ENCODE peak calls at places on chromosomes 7 and 10, in five cellular contexts. Y is fibroblast of villous mesenchyme, O is fibroblast of lung, I is PC-3, M is A549. U is an unnamed sample.

GRCh38 chr10:69065406-69066361 is 22.2 kb upstream of the SRGN start:
- DNase-seq in M (peak; percentile 14), Y (peak; percentile 73), I (peak; percentile 59), O (peak; percentile 60), U (no peak)

GRCh38 chr10:90417466-90418210 is 440.2 kb downstream of the HTR7 start:
- DNase-seq in O (no peak), Y (no peak), M (no peak), I (peak; percentile 66), U (no peak)

GRCh38 chr7:27099224-27099838 is 3.2 kb downstream of the HOXA2 start:
- DNase-seq in I (no peak), O (peak; percentile 79), M (no peak), Y (no peak), U (no peak)

GRCh38 chr10:70232155-70232858 is 922 bp downstream of the PPA1 start:
- DNase-seq in I (peak; percentile 93), Y (peak; percentile 74), O (peak; percentile 58), M (peak; percentile 43), U (peak; percentile 53)

GRCh38 chr10:69428138-69428537 is 11.4 kb upstream of the TACR2 start:
- DNase-seq in M (no peak), O (no peak), Y (no peak), I (no peak), U (no peak)

GRCh38 chr7:143846692-143847091 is 55.3 kb downstream of the TCAF1 start:
- DNase-seq in M (no peak), O (no peak), Y (no peak), I (no peak), U (no peak)

GRCh38 chr10:111118758-111119157 is 41.9 kb downstream of the ADRA2A start:
- DNase-seq in M (no peak), I (no peak), Y (no peak), O (no peak), U (no peak)

GRCh38 chr10:8581521-8582225 is 527.2 kb downstream of the GATA3 start:
- DNase-seq in I (peak; percentile 57), O (no peak), Y (no peak), M (no peak), U (no peak)

GRCh38 chr10:13773496-13774170 is 186.9 kb downstream of the PRPF18 start:
- DNase-seq in I (peak; percentile 41), O (no peak), Y (no peak), M (no peak), U (no peak)

GRCh38 chr7:1043552-1044188 is 676 bp upstream of the GPR146 start:
- DNase-seq in M (no peak), I (peak; percentile 4), Y (no peak), O (no peak), U (peak; percentile 30)

GRCh38 chr7:132655071-132655761 is 78.9 kb upstream of the PLXNA4 start:
- DNase-seq in I (no peak), M (no peak), Y (no peak), O (peak; percentile 5), U (no peak)

GRCh38 chr10:33162248-33162575 is 172.3 kb downstream of the NRP1 start:
- DNase-seq in I (no peak), O (no peak), M (no peak), Y (no peak), U (no peak)

GRCh38 chr7:13117103-13117502 is 429.7 kb downstream of the ARL4A start:
- DNase-seq in Y (no peak), M (peak; percentile 29), I (peak; percentile 57), O (peak; percentile 61), U (no peak)

GRCh38 chr7:115097175-115097671 is 175.3 kb downstream of the MDFIC start:
- DNase-seq in O (peak; percentile 82), M (no peak), Y (peak; percentile 86), I (peak; percentile 79), U (peak; percentile 75)

GRCh38 chr7:17599733-17600685 is 301.6 kb downstream of the AHR start:
- DNase-seq in Y (peak; percentile 93), M (peak; percentile 84), O (peak; percentile 90), I (peak; percentile 95), U (no peak)

GRCh38 chr7:25727446-25727845 is 424.6 kb upstream of the NFE2L3 start:
- DNase-seq in I (no peak), M (no peak), O (no peak), Y (no peak), U (no peak)

GRCh38 chr7:74356589-74357315 is 67.5 kb downstream of the CLIP2 start:
- DNase-seq in M (no peak), Y (no peak), O (no peak), I (peak; percentile 11), U (no peak)

GRCh38 chr10:54843085-54843646 is 42.1 kb upstream of the PCDH15 start:
- DNase-seq in I (no peak), Y (no peak), O (no peak), M (no peak), U (no peak)

GRCh38 chr10:100713859-100714565 is 31.4 kb upstream of the PAX2 start:
- DNase-seq in O (no peak), Y (no peak), I (no peak), M (no peak), U (no peak)

GRCh38 chr10:82020999-82021398 is 146.0 kb downstream of the NRG3 start:
- DNase-seq in I (no peak), M (no peak), Y (no peak), O (no peak), U (no peak)

GRCh38 chr7:70734436-70734835 is 397.5 kb upstream of the GALNT17 start:
- DNase-seq in O (no peak), Y (no peak), M (no peak), I (no peak), U (no peak)

GRCh38 chr7:100374601-100375000 is 1.3 kb downstream of the PILRA start:
- DNase-seq in M (no peak), Y (no peak), O (no peak), I (no peak), U (no peak)
- H3K4me3 ChIP-seq in M (no peak overlapping the region), Y (no peak overlapping the region), O (no peak overlapping the region), I (no peak overlapping the region), U (no peak overlapping the region)

DNA sequence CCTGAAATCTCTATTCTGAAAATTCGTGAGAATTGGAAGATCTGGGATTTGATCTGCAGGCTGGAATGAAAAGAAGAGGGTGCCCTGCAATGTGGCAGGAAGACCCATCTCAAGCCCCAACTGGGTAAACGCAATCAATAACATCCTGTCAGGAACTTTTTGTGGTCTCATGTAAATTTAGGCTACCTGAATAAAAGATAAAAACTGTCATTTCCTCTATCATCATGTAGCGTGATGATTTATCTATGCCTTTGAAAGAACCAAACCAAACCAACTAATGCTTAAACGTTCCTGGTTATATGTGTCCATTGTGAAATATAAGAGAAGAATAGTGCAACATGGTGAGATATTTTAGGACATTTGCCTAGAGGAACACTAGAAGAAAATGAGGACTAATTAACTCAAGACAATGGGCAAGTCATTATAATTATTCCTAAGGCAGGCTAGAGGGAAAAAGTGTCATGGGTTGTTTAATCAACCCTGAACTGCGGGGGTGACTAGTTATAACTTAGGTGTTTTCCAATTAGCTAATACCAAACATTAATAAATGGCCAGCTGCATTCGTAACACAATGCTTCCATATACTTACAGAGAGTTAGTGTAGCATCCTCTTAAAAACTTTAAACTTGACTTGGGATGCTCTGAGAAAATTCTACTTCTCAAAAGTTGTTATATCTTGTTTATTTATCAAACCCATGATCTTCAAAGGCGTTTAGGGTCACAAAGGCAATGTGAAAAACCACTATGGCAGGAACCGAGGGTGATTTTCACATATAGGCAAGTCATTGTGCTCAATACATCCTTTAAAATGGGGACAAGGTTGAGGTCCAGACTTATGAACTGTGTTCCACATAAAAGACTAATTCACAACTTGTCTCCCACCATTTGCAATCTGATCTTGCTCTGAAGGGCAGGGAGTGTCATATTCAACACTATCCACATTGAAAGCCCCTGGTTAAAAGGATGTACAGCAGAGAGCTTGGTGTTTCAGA is 48.6 kb upstream of the ADO start:
- DNase-seq in O (no peak), I (no peak), Y (no peak), M (no peak), U (no peak)
- H3K4me3 ChIP-seq in O (no peak overlapping the region), I (no peak overlapping the region), Y (no peak overlapping the region), M (no peak overlapping the region), U (no peak overlapping the region)

GRCh38 chr10:60372436-60372835 is 17.2 kb downstream of the ANK3 start:
- DNase-seq in O (no peak), I (no peak), Y (no peak), M (no peak), U (no peak)
- H3K4me3 ChIP-seq in O (no peak overlapping the region), I (no peak overlapping the region), Y (no peak overlapping the region), M (no peak overlapping the region), U (no peak overlapping the region)

GRCh38 chr7:72490301-72490700 is 78.2 kb upstream of the CALN1 start:
- DNase-seq in O (no peak), I (no peak), M (no peak), Y (no peak), U (no peak)

GRCh38 chr7:72493850-72494661 is 81.9 kb upstream of the CALN1 start:
- DNase-seq in M (peak; percentile 65), O (peak; percentile 34), Y (peak; percentile 33), I (peak; percentile 76), U (peak; percentile 24)

GRCh38 chr7:72492446-72492845 is 80.3 kb upstream of the CALN1 start:
- DNase-seq in Y (no peak), O (no peak), I (no peak), M (no peak), U (no peak)

GRCh38 chr7:72494807-72495206 is 82.7 kb upstream of the CALN1 start:
- DNase-seq in Y (no peak), M (no peak), O (no peak), I (no peak), U (no peak)
- H3K4me3 ChIP-seq in Y (no peak overlapping the region), M (no peak overlapping the region), O (no peak overlapping the region), I (no peak overlapping the region), U (no peak overlapping the region)

GRCh38 chr10:118017071-118017740 is 29.5 kb downstream of the RAB11FIP2 start:
- DNase-seq in O (no peak), Y (no peak), M (no peak), I (no peak), U (no peak)

GRCh38 chr10:118013078-118013568 is 33.6 kb downstream of the RAB11FIP2 start:
- DNase-seq in I (no peak), O (no peak), Y (no peak), M (no peak), U (no peak)

GRCh38 chr10:118020365-118020764 is 26.4 kb downstream of the RAB11FIP2 start:
- DNase-seq in I (no peak), O (no peak), Y (no peak), M (no peak), U (no peak)

GRCh38 chr10:118017850-118018249 is 28.9 kb downstream of the RAB11FIP2 start:
- DNase-seq in O (no peak), I (no peak), Y (no peak), M (no peak), U (no peak)
- H3K4me3 ChIP-seq in O (no peak overlapping the region), I (no peak overlapping the region), Y (no peak overlapping the region), M (no peak overlapping the region), U (no peak overlapping the region)

GRCh38 chr10:6401066-6401465 is 179.0 kb downstream of the PRKCQ start:
- DNase-seq in I (no peak), M (no peak), O (no peak), Y (no peak), U (no peak)

GRCh38 chr10:6400331-6400730 is 179.7 kb downstream of the PRKCQ start:
- DNase-seq in M (no peak), I (no peak), Y (no peak), O (no peak), U (no peak)

GRCh38 chr10:6402349-6402709 is 177.7 kb downstream of the PRKCQ start:
- DNase-seq in Y (no peak), O (no peak), I (no peak), M (peak; percentile 38), U (no peak)

GRCh38 chr10:6402960-6403359 is 177.1 kb downstream of the PRKCQ start:
- DNase-seq in I (no peak), Y (no peak), O (no peak), M (no peak), U (no peak)

GRCh38 chr10:6401562-6402348 is 178.3 kb downstream of the PRKCQ start:
- DNase-seq in M (peak; percentile 96), Y (peak; percentile 94), I (peak; percentile 81), O (peak; percentile 92), U (peak; percentile 77)
- H3K4me3 ChIP-seq in M (peak overlapping the region; percentile 25), Y (peak overlapping the region; percentile 55), I (peak overlapping the region; percentile 68), O (peak overlapping the region; percentile 9), U (peak overlapping the region; percentile 12)

GRCh38 chr10:11682267-11682683 is 59.9 kb upstream of the ECHDC3 start:
- DNase-seq in Y (no peak), I (no peak), M (no peak), O (no peak), U (no peak)
- H3K4me3 ChIP-seq in Y (no peak overlapping the region), I (no peak overlapping the region), M (no peak overlapping the region), O (no peak overlapping the region), U (no peak overlapping the region)